ENCODE peak calls at places on chromosomes 7 and 10, in seven cellular contexts. K, O, E, B, R, S and U are unnamed samples.
A peak's percentile ranks its signal among the peaks of the same experiment; 100 is the strongest.

GRCh38 chr10:23342213-23342884 is 2.2 kb downstream of the C10orf67 start:
- DNase-seq in K (no peak), O (no peak), E (no peak), B (no peak), R (no peak), S (no peak), U (no peak)

GRCh38 chr10:57818522-57818921 is 449.2 kb downstream of the IPMK start:
- DNase-seq in K (no peak), O (no peak), E (no peak), B (no peak), R (no peak), S (no peak), U (no peak)

GRCh38 chr7:3356173-3356572 is 55.1 kb downstream of the SDK1 start:
- DNase-seq in K (no peak), O (no peak), E (no peak), B (no peak), R (no peak), S (no peak), U (no peak)

GRCh38 chr7:63039882-63040281 is 958.8 kb upstream of the ZNF722 start:
- DNase-seq in K (no peak), O (no peak), E (no peak), B (no peak), R (no peak), S (no peak), U (no peak)

GRCh38 chr7:131655866-131656265 is 99.4 kb upstream of the PODXL start:
- DNase-seq in K (no peak), O (no peak), E (no peak), B (no peak), R (no peak), S (no peak), U (no peak)

GRCh38 chr7:111138196-111138569 is 47.3 kb downstream of the LRRN3 start:
- DNase-seq in K (peak; percentile 64), O (no peak), E (peak; percentile 60), B (peak; percentile 34), R (no peak), S (no peak), U (peak; percentile 34)

GRCh38 chr7:121803041-121803440 is 69.9 kb upstream of the PTPRZ1 start:
- DNase-seq in K (no peak), O (no peak), E (no peak), B (no peak), R (no peak), S (no peak), U (no peak)

GRCh38 chr10:70695241-70696030 is 23.1 kb downstream of the ADAMTS14 start:
- DNase-seq in K (no peak), O (no peak), E (peak; percentile 34), B (no peak), R (no peak), S (no peak), U (no peak)

DNA sequence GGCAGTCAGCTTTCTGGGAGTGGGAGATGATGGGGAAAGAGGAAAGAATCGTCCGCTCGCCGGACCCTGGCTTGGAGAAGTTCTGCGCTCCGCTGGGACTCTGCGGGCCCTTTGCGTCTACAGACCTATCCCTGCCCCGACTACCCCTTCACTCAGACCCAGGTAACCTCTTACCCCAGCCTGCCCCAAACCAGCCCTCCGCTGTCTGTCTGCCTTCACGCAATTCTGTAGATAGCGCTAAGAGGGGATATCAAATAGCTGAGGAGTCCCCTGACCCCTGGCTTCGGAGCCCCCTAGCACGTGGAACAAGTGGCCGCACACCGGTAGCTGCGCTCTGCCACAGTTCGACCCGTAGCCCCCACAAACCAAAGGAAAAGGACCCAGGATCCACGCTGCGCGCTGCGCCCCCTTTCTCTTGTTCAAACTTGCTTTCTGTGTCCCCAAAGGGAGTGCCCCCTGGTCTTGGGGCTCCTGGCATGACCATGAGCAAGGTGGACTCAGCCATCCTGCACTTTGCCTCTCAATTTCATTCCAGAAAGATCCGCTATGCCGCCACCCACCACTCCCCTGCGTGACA is 7.0 kb downstream of the HOXA4 start:
- DNase-seq in K (no peak), O (no peak), E (no peak), B (no peak), R (no peak), S (no peak), U (no peak)
- H3K4me3 ChIP-seq in K (peak overlapping the region; percentile 64), O (no peak overlapping the region), E (no peak overlapping the region), B (no peak overlapping the region), R (no peak overlapping the region), S (no peak overlapping the region), U (no peak overlapping the region)

GRCh38 chr7:32194537-32194936 is 124.3 kb upstream of the PDE1C start:
- DNase-seq in K (no peak), O (no peak), E (no peak), B (no peak), R (no peak), S (no peak), U (no peak)
- TF ChIP-seq CTCF in K (no peak), O (no peak), E (no peak), B (no peak), R (no peak), S (no peak), U (no peak)

GRCh38 chr10:94047302-94047701 is 53.6 kb downstream of the PLCE1 start:
- DNase-seq in K (no peak), O (no peak), E (no peak), B (no peak), R (no peak), S (no peak), U (no peak)

GRCh38 chr10:94042814-94043175 is 49.1 kb downstream of the PLCE1 start:
- DNase-seq in K (no peak), O (no peak), E (no peak), B (no peak), R (no peak), S (no peak), U (no peak)

GRCh38 chr10:94046152-94046551 is 52.4 kb downstream of the PLCE1 start:
- DNase-seq in K (no peak), O (no peak), E (no peak), B (no peak), R (no peak), S (peak; percentile 60), U (no peak)

GRCh38 chr10:94042001-94042813 is 48.5 kb downstream of the PLCE1 start:
- DNase-seq in K (peak; percentile 89), O (no peak), E (peak; percentile 85), B (peak; percentile 62), R (no peak), S (peak; percentile 51), U (no peak)

DNA sequence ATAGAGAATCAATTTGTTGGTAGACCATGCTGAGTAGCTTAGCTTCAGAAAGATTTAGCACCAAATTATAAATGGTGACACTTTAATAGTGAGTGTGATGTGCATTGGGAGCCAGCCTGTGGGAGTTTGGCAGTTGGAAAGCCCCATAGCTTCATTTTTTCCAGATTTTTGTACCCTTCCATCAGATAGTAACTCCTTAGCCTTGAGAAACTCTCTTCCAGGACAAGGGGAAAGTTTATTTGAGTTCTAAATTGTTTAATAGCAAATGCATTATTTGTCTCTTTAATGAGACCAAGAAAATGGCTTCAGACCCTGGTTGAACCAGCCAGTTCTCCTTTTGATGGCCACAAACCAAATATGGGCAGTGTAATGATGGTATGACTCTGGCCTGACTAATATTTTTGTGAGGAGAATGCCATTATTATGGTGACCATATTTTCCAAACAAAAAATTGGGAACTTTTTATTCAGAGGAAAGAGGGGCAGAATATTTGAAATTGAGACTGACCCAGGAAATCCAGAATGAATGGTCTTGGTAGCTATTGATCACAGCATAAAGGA is 49.8 kb downstream of the PLCE1 start:
- DNase-seq in K (no peak), O (no peak), E (no peak), B (no peak), R (no peak), S (no peak), U (no peak)
- H3K4me3 ChIP-seq in K (no peak overlapping the region), O (no peak overlapping the region), E (no peak overlapping the region), B (no peak overlapping the region), R (no peak overlapping the region), S (no peak overlapping the region), U (no peak overlapping the region)

GRCh38 chr10:102919237-102919959 is 1.3 kb downstream of the CNNM2 start:
- DNase-seq in K (peak; percentile 11), O (peak; percentile 62), E (peak; percentile 30), B (no peak), R (no peak), S (peak; percentile 76), U (peak; percentile 23)

GRCh38 chr10:102919992-102920736 is 2.1 kb downstream of the CNNM2 start:
- DNase-seq in K (no peak), O (no peak), E (no peak), B (no peak), R (no peak), S (peak; percentile 68), U (no peak)

GRCh38 chr10:102917962-102918816 is at the start of gene CNNM2:
- DNase-seq in K (peak; percentile 100), O (peak; percentile 100), E (peak; percentile 100), B (peak; percentile 100), R (peak; percentile 97), S (peak; percentile 100), U (peak; percentile 100)

GRCh38 chr10:102917314-102917961 is 656 bp upstream of the CNNM2 start:
- DNase-seq in K (peak; percentile 65), O (peak; percentile 83), E (peak; percentile 64), B (peak; percentile 64), R (no peak), S (peak; percentile 93), U (peak; percentile 89)

DNA sequence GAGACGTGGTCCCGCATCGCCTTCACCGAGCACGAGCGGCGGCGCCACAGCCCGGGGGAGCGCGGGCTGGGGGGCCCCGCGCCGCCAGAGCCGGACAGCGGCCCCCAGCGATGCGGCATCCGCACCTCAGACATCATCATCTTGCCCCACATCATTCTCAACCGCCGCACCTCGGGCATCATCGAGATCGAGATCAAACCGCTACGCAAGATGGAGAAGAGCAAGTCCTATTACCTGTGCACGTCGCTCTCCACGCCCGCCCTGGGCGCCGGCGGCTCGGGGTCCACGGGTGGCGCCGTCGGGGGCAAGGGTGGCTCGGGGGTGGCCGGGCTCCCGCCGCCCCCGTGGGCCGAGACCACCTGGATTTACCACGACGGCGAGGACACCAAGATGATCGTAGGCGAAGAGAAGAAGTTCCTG is 733 bp downstream of the CNNM2 start:
- DNase-seq in K (no peak), O (peak; percentile 13), E (no peak), B (no peak), R (no peak), S (peak; percentile 73), U (peak; percentile 31)
- TF ChIP-seq CTCF in K (no peak), O (no peak), E (no peak), B (no peak), R (no peak), S (no peak), U (no peak)

GRCh38 chr7:36155811-36156361 is 2.8 kb downstream of the EEPD1 start:
- DNase-seq in K (peak; percentile 56), O (peak; percentile 80), E (peak; percentile 34), B (no peak), R (no peak), S (peak; percentile 74), U (peak; percentile 26)
- H3K4me3 ChIP-seq in K (no peak overlapping the region), O (no peak overlapping the region), E (peak overlapping the region; percentile 39), B (no peak overlapping the region), R (peak overlapping the region; percentile 70), S (peak overlapping the region; percentile 74), U (no peak overlapping the region)